ENCODE peak calls at places on chromosomes 11 and 22, in ten cellular contexts. One of them, this sample, is unnamed.

GRCh38 chr22:38699143-38699542 is 1.6 kb downstream of the JOSD1 start:
- DNase-seq in Calu3: no peak
- DNase-seq in activated CD4-positive, CD25-positive, alpha-beta regulatory T cell: no peak
- DNase-seq in stimulated activated CD8-positive, alpha-beta memory T cell treated with anti-CD3 and anti-CD28 coated beads, Interleukin-12 subunit alpha, Interleukin-12 subunit beta, amount 100 ng/mL, for 1 hour: no peak
- DNase-seq in kidney epithelial cell: no peak
- DNase-seq in T-helper 17 cell: no peak
- DNase-seq in fibroblast of lung: no peak
- DNase-seq in body of pancreas: no peak
- DNase-seq in HL-60: no peak
- DNase-seq in lung microvascular endothelial cell: peak
- DNase-seq in this sample: no peak

GRCh38 chr11:62026739-62027138 is 59.3 kb upstream of the FTH1 start:
- DNase-seq in fibroblast of lung: no peak
- DNase-seq in Calu3: no peak
- DNase-seq in HL-60: no peak
- DNase-seq in stimulated activated CD8-positive, alpha-beta memory T cell treated with anti-CD3 and anti-CD28 coated beads, Interleukin-12 subunit alpha, Interleukin-12 subunit beta, amount 100 ng/mL, for 1 hour: no peak
- DNase-seq in activated CD4-positive, CD25-positive, alpha-beta regulatory T cell: no peak
- DNase-seq in kidney epithelial cell: no peak
- DNase-seq in body of pancreas: no peak
- DNase-seq in lung microvascular endothelial cell: no peak
- DNase-seq in T-helper 17 cell: no peak
- DNase-seq in this sample: no peak

GRCh38 chr11:1473786-1474185 is 12.8 kb downstream of the MOB2 start:
- DNase-seq in activated CD4-positive, CD25-positive, alpha-beta regulatory T cell: no peak
- DNase-seq in fibroblast of lung: no peak
- DNase-seq in Calu3: no peak
- DNase-seq in HL-60: no peak
- DNase-seq in lung microvascular endothelial cell: no peak
- DNase-seq in stimulated activated CD8-positive, alpha-beta memory T cell treated with anti-CD3 and anti-CD28 coated beads, Interleukin-12 subunit alpha, Interleukin-12 subunit beta, amount 100 ng/mL, for 1 hour: no peak
- DNase-seq in kidney epithelial cell: no peak
- DNase-seq in body of pancreas: peak
- DNase-seq in T-helper 17 cell: no peak
- DNase-seq in this sample: no peak

GRCh38 chr11:66368484-66368883 is 3.1 kb downstream of the SLC29A2 start:
- DNase-seq in Calu3: no peak
- DNase-seq in HL-60: no peak
- DNase-seq in lung microvascular endothelial cell: no peak
- DNase-seq in fibroblast of lung: no peak
- DNase-seq in stimulated activated CD8-positive, alpha-beta memory T cell treated with anti-CD3 and anti-CD28 coated beads, Interleukin-12 subunit alpha, Interleukin-12 subunit beta, amount 100 ng/mL, for 1 hour: no peak
- DNase-seq in body of pancreas: no peak
- DNase-seq in activated CD4-positive, CD25-positive, alpha-beta regulatory T cell: no peak
- DNase-seq in T-helper 17 cell: no peak
- DNase-seq in kidney epithelial cell: no peak
- DNase-seq in this sample: no peak

GRCh38 chr11:3840870-3841425 is at the start of gene RHOG:
- DNase-seq in HL-60: peak
- DNase-seq in Calu3: peak
- DNase-seq in lung microvascular endothelial cell: peak
- DNase-seq in activated CD4-positive, CD25-positive, alpha-beta regulatory T cell: peak
- DNase-seq in T-helper 17 cell: peak
- DNase-seq in stimulated activated CD8-positive, alpha-beta memory T cell treated with anti-CD3 and anti-CD28 coated beads, Interleukin-12 subunit alpha, Interleukin-12 subunit beta, amount 100 ng/mL, for 1 hour: no peak
- DNase-seq in body of pancreas: peak
- DNase-seq in fibroblast of lung: peak
- DNase-seq in kidney epithelial cell: peak
- DNase-seq in this sample: peak

GRCh38 chr11:70159612-70160570 is 43.2 kb upstream of the FADD start:
- DNase-seq in HL-60: no peak
- DNase-seq in T-helper 17 cell: no peak
- DNase-seq in fibroblast of lung: peak
- DNase-seq in stimulated activated CD8-positive, alpha-beta memory T cell treated with anti-CD3 and anti-CD28 coated beads, Interleukin-12 subunit alpha, Interleukin-12 subunit beta, amount 100 ng/mL, for 1 hour: no peak
- DNase-seq in body of pancreas: peak
- DNase-seq in Calu3: peak
- DNase-seq in activated CD4-positive, CD25-positive, alpha-beta regulatory T cell: no peak
- DNase-seq in lung microvascular endothelial cell: no peak
- DNase-seq in kidney epithelial cell: no peak
- DNase-seq in this sample: no peak

GRCh38 chr11:44930588-44931302 is 19.9 kb downstream of the TP53I11 start:
- DNase-seq in stimulated activated CD8-positive, alpha-beta memory T cell treated with anti-CD3 and anti-CD28 coated beads, Interleukin-12 subunit alpha, Interleukin-12 subunit beta, amount 100 ng/mL, for 1 hour: no peak
- DNase-seq in activated CD4-positive, CD25-positive, alpha-beta regulatory T cell: no peak
- DNase-seq in kidney epithelial cell: no peak
- DNase-seq in body of pancreas: no peak
- DNase-seq in T-helper 17 cell: no peak
- DNase-seq in lung microvascular endothelial cell: no peak
- DNase-seq in Calu3: no peak
- DNase-seq in HL-60: no peak
- DNase-seq in fibroblast of lung: no peak
- DNase-seq in this sample: no peak

GRCh38 chr11:120197254-120197891 is 13.5 kb upstream of the OAF start:
- DNase-seq in T-helper 17 cell: no peak
- DNase-seq in lung microvascular endothelial cell: no peak
- DNase-seq in stimulated activated CD8-positive, alpha-beta memory T cell treated with anti-CD3 and anti-CD28 coated beads, Interleukin-12 subunit alpha, Interleukin-12 subunit beta, amount 100 ng/mL, for 1 hour: no peak
- DNase-seq in Calu3: no peak
- DNase-seq in HL-60: no peak
- DNase-seq in activated CD4-positive, CD25-positive, alpha-beta regulatory T cell: no peak
- DNase-seq in fibroblast of lung: no peak
- DNase-seq in kidney epithelial cell: no peak
- DNase-seq in body of pancreas: no peak
- DNase-seq in this sample: no peak

GRCh38 chr11:130244851-130245250 is 69.9 kb downstream of the ZBTB44 start:
- DNase-seq in stimulated activated CD8-positive, alpha-beta memory T cell treated with anti-CD3 and anti-CD28 coated beads, Interleukin-12 subunit alpha, Interleukin-12 subunit beta, amount 100 ng/mL, for 1 hour: no peak
- DNase-seq in HL-60: no peak
- DNase-seq in kidney epithelial cell: no peak
- DNase-seq in T-helper 17 cell: no peak
- DNase-seq in body of pancreas: no peak
- DNase-seq in Calu3: no peak
- DNase-seq in lung microvascular endothelial cell: no peak
- DNase-seq in activated CD4-positive, CD25-positive, alpha-beta regulatory T cell: no peak
- DNase-seq in fibroblast of lung: no peak
- DNase-seq in this sample: no peak

GRCh38 chr11:33635161-33635560 is 65.5 kb downstream of the C11orf91 start:
- DNase-seq in body of pancreas: no peak
- DNase-seq in fibroblast of lung: peak
- DNase-seq in stimulated activated CD8-positive, alpha-beta memory T cell treated with anti-CD3 and anti-CD28 coated beads, Interleukin-12 subunit alpha, Interleukin-12 subunit beta, amount 100 ng/mL, for 1 hour: no peak
- DNase-seq in activated CD4-positive, CD25-positive, alpha-beta regulatory T cell: no peak
- DNase-seq in T-helper 17 cell: no peak
- DNase-seq in kidney epithelial cell: no peak
- DNase-seq in lung microvascular endothelial cell: no peak
- DNase-seq in HL-60: no peak
- DNase-seq in Calu3: no peak
- DNase-seq in this sample: no peak

This sample was measured in CMK.